ENCODE peak calls at places on chromosomes 7 and 10, in four cellular contexts. V is cardiac fibroblast; Z is endodermal cell; G is stimulated activated CD8-positive, alpha-beta memory T cell treated with anti-CD3 and anti-CD28 coated beads, Interleukin-15, amount 100 ng/mL, for 1 hour. U is an unnamed sample.
A peak's percentile ranks its signal among the peaks of the same experiment; 100 is the strongest.

GRCh38 chr10:77702166-77702565 is 64.6 kb upstream of the KCNMA1 start:
- DNase-seq in Z (no peak), V (peak; percentile 90), G (no peak), U (no peak)

GRCh38 chr7:128104109-128104742 is 73.0 kb upstream of the LRRC4 start:
- DNase-seq in V (peak; percentile 36), Z (no peak), G (no peak), U (no peak)

GRCh38 chr7:16471933-16472332 is 6.4 kb upstream of the SOSTDC1 start:
- DNase-seq in G (no peak), Z (no peak), V (no peak), U (peak; percentile 81)

GRCh38 chr7:8435597-8436243 is 2.3 kb downstream of the NXPH1 start:
- DNase-seq in Z (peak; percentile 49), G (no peak), V (no peak), U (no peak)

GRCh38 chr10:71216751-71217265 is 4.4 kb downstream of the UNC5B start:
- DNase-seq in Z (peak; percentile 70), V (no peak), G (no peak), U (no peak)

GRCh38 chr10:43961523-43962345 is 313.1 kb upstream of the ZNF32 start:
- DNase-seq in G (no peak), V (no peak), Z (peak; percentile 25), U (no peak)

GRCh38 chr10:116767235-116767634 is 24.9 kb upstream of the HSPA12A start:
- DNase-seq in Z (no peak), V (peak; percentile 46), G (no peak), U (no peak)

GRCh38 chr7:7292608-7293007 is 110.3 kb downstream of the C1GALT1 start:
- DNase-seq in G (no peak), Z (no peak), V (no peak), U (no peak)

GRCh38 chr10:115093286-115093775 is at the start of gene ATRNL1:
- DNase-seq in G (no peak), Z (peak; percentile 89), V (peak; percentile 7), U (peak; percentile 22)

GRCh38 chr7:31443457-31443856 is 70.4 kb upstream of the ITPRID1 start:
- DNase-seq in Z (peak; percentile 70), V (peak; percentile 58), G (no peak), U (peak; percentile 48)

GRCh38 chr10:26860026-26860541 is 674 bp downstream of the ABI1 start:
- DNase-seq in G (peak; percentile 13), V (peak; percentile 81), Z (peak; percentile 78), U (peak; percentile 56)

GRCh38 chr7:158322616-158323530 is 264.8 kb downstream of the PTPRN2 start:
- DNase-seq in V (no peak), G (no peak), Z (peak; percentile 40), U (no peak)

GRCh38 chr10:47087667-47088066 is 176.4 kb downstream of the PTPN20 start:
- DNase-seq in V (no peak), Z (peak; percentile 63), G (no peak), U (no peak)

GRCh38 chr7:152968003-152968402 is 208.5 kb downstream of the ACTR3B start:
- DNase-seq in G (no peak), Z (no peak), V (no peak), U (peak; percentile 52)

GRCh38 chr7:16657656-16658279 is 11.8 kb downstream of the BZW2 start:
- DNase-seq in Z (peak; percentile 69), V (peak; percentile 87), G (no peak), U (peak; percentile 52)